ENCODE peak calls at places on chromosomes 3 and 15, in eight cellular contexts. P is GDM1; T is tibial artery; B is posterior cingulate gyrus; X is ureter; W is T-helper 2 cell treated with Interferon-gamma antibody and Interleukin-4, amounts not matched to agents 5 μg/mL and 100 μg/mL, for 36 hours; D is SW 1271; E is mesothelial cell of epicardium. G is an unnamed sample.

GRCh38 chr3:160225181-160226025 is at the start of gene C3orf80:
- DNase-seq in W (peak), P (peak), B (peak), E (peak), X (peak), D (peak), T (peak), G (peak)

GRCh38 chr3:141111364-141112150 is 60.4 kb downstream of the SPSB4 start:
- DNase-seq in X (no peak), P (peak), E (no peak), T (no peak), D (no peak), B (no peak), W (no peak), G (no peak)

GRCh38 chr3:535566-536416 is 339.2 kb downstream of the CHL1 start:
- DNase-seq in W (no peak), P (no peak), D (no peak), E (no peak), T (no peak), X (no peak), B (peak), G (no peak)

GRCh38 chr3:143720381-143720780 is 127.9 kb downstream of the SLC9A9 start:
- DNase-seq in T (no peak), X (no peak), E (no peak), B (no peak), P (no peak), D (no peak), W (no peak), G (no peak)

GRCh38 chr15:68025860-68026424 is 28.2 kb upstream of the PIAS1 start:
- DNase-seq in X (peak), D (no peak), B (no peak), E (no peak), W (no peak), T (no peak), P (no peak), G (no peak)

GRCh38 chr15:44023176-44023575 is 171.9 kb downstream of the FRMD5 start:
- DNase-seq in T (no peak), P (no peak), D (no peak), X (no peak), W (no peak), B (no peak), E (no peak), G (no peak)

GRCh38 chr3:20324664-20325478 is 138.9 kb upstream of the SGO1 start:
- DNase-seq in E (no peak), P (no peak), T (no peak), D (no peak), W (no peak), B (no peak), X (no peak), G (no peak)

GRCh38 chr15:57146394-57147140 is 228.1 kb downstream of the TCF12 start:
- DNase-seq in B (no peak), D (peak), X (no peak), E (no peak), T (no peak), W (no peak), P (peak), G (no peak)

GRCh38 chr3:37999836-38000235 is 9.2 kb downstream of the VILL start:
- DNase-seq in B (peak), W (no peak), E (no peak), X (no peak), P (no peak), D (no peak), T (peak), G (no peak)

GRCh38 chr15:73989001-73989798 is 2.9 kb downstream of the STOML1 start:
- DNase-seq in D (peak), W (no peak), B (no peak), T (no peak), X (no peak), P (no peak), E (no peak), G (no peak)

GRCh38 chr3:131705558-131706051 is 202.8 kb upstream of the MRPL3 start:
- DNase-seq in T (no peak), P (no peak), W (no peak), X (no peak), E (no peak), D (no peak), B (no peak), G (no peak)

GRCh38 chr3:139491027-139491700 is 14.8 kb upstream of the RBP2 start:
- DNase-seq in E (no peak), B (no peak), X (no peak), D (no peak), W (no peak), T (no peak), P (no peak), G (no peak)

GRCh38 chr3:114770874-114771273 is 376.2 kb downstream of the ZBTB20 start:
- DNase-seq in W (no peak), B (no peak), E (no peak), P (no peak), D (no peak), T (no peak), X (no peak), G (no peak)

GRCh38 chr3:119700920-119701734 is 1.7 kb upstream of the CFAP91 start:
- DNase-seq in D (no peak), E (no peak), W (no peak), X (no peak), T (no peak), B (no peak), P (no peak), G (no peak)

GRCh38 chr15:90286678-90287077 is 21.2 kb downstream of the NGRN start:
- DNase-seq in B (no peak), T (no peak), W (no peak), P (no peak), X (no peak), E (no peak), D (peak), G (no peak)

GRCh38 chr3:30098206-30098605 is 508.2 kb upstream of the TGFBR2 start:
- DNase-seq in B (no peak), P (no peak), T (no peak), W (no peak), E (no peak), X (no peak), D (no peak), G (no peak)

GRCh38 chr15:63327648-63328421 is 50.4 kb downstream of the APH1B start:
- DNase-seq in E (no peak), D (no peak), B (no peak), P (no peak), X (no peak), W (no peak), T (no peak), G (no peak)

GRCh38 chr15:96332854-96333193 is 2.3 kb downstream of the NR2F2 start:
- DNase-seq in X (no peak), E (no peak), B (no peak), D (peak), W (no peak), P (no peak), T (no peak), G (no peak)

GRCh38 chr15:62777657-62778056 is 264.9 kb upstream of the TPM1 start:
- DNase-seq in W (no peak), D (no peak), B (no peak), E (no peak), T (no peak), P (no peak), X (no peak), G (no peak)

GRCh38 chr3:8500208-8500961 is 1.2 kb upstream of the LMCD1 start:
- DNase-seq in B (no peak), D (no peak), E (no peak), T (no peak), W (no peak), P (no peak), X (no peak), G (no peak)

GRCh38 chr3:58528629-58529028 is 8.4 kb downstream of the ACOX2 start:
- DNase-seq in D (no peak), W (no peak), X (peak), E (no peak), P (no peak), T (no peak), B (no peak), G (peak)

GRCh38 chr3:56610669-56611335 is 53.8 kb downstream of the CCDC66 start:
- DNase-seq in T (no peak), W (no peak), E (no peak), X (no peak), D (no peak), B (peak), P (no peak), G (no peak)